ENCODE peak calls at places on chromosome 16, in five cellular contexts. U is effector memory CD4-positive, alpha-beta T cell; K is heart right ventricle; S is tibial nerve; Y is GM23338. O is an unnamed sample.

GRCh38 chr16:50301626-50302471 is 35.5 kb downstream of the ADCY7 start:
- DNase-seq in U (no peak), K (no peak), S (no peak), Y (no peak), O (no peak)

GRCh38 chr16:79770244-79771064 is 169.9 kb upstream of the MAF start:
- DNase-seq in Y (peak; percentile 94), U (peak; percentile 51), S (peak; percentile 76), K (peak; percentile 88), O (peak; percentile 62)

GRCh38 chr16:1534021-1535020 is 855 bp downstream of the TMEM204 start:
- DNase-seq in K (no peak), U (no peak), Y (no peak), S (no peak), O (no peak)

GRCh38 chr16:20938426-20938825 is 37.9 kb downstream of the LYRM1 start:
- DNase-seq in K (no peak), S (no peak), Y (no peak), U (no peak), O (no peak)

GRCh38 chr16:72246423-72246822 is 74.5 kb upstream of the PMFBP1 start:
- DNase-seq in K (no peak), Y (no peak), S (no peak), U (no peak), O (no peak)

GRCh38 chr16:48366165-48367093 is 18.8 kb downstream of the SIAH1 start:
- DNase-seq in K (no peak), U (peak; percentile 17), Y (peak; percentile 76), S (peak; percentile 33), O (no peak)

GRCh38 chr16:5678371-5678770 is 580.8 kb upstream of the EEF2KMT start:
- DNase-seq in S (no peak), K (no peak), U (no peak), Y (peak; percentile 72), O (no peak)

GRCh38 chr16:314351-314750 is 31.4 kb downstream of the PDIA2 start:
- DNase-seq in S (no peak), Y (no peak), K (no peak), U (no peak), O (no peak)

GRCh38 chr16:15427648-15428239 is 6.6 kb upstream of the BMERB1 start:
- DNase-seq in K (peak; percentile 77), U (no peak), S (peak; percentile 80), Y (peak; percentile 48), O (peak; percentile 63)

GRCh38 chr16:74742051-74742481 is 32.6 kb downstream of the FA2H start:
- DNase-seq in S (no peak), K (no peak), U (no peak), Y (no peak), O (no peak)

GRCh38 chr16:89288577-89288844 is 71.0 kb downstream of the ZNF778 start:
- DNase-seq in K (no peak), U (no peak), S (no peak), Y (no peak), O (no peak)

GRCh38 chr16:10972108-10972955 is 28.0 kb downstream of the CLEC16A start:
- DNase-seq in S (no peak), Y (no peak), U (no peak), K (no peak), O (no peak)

GRCh38 chr16:21611546-21612384 is 12.4 kb downstream of the METTL9 start:
- DNase-seq in K (no peak), S (no peak), Y (no peak), U (no peak), O (no peak)

GRCh38 chr16:85857406-85857805 is 41.6 kb upstream of the IRF8 start:
- DNase-seq in Y (no peak), K (no peak), S (no peak), U (no peak), O (no peak)

GRCh38 chr16:50925758-50926357 is 184.0 kb downstream of the CYLD start:
- DNase-seq in S (no peak), Y (no peak), K (no peak), U (no peak), O (no peak)

GRCh38 chr16:79269211-79269863 is 331.2 kb downstream of the MAF start:
- DNase-seq in S (no peak), U (no peak), Y (no peak), K (no peak), O (no peak)

GRCh38 chr16:52976539-52977167 is 76.0 kb downstream of the CHD9NB start:
- DNase-seq in U (no peak), Y (peak; percentile 64), K (peak; percentile 4), S (peak; percentile 6), O (no peak)

GRCh38 chr16:85803570-85803969 is 4.1 kb downstream of the COX4I1 start:
- DNase-seq in Y (no peak), U (no peak), K (no peak), S (no peak), O (no peak)

DNA sequence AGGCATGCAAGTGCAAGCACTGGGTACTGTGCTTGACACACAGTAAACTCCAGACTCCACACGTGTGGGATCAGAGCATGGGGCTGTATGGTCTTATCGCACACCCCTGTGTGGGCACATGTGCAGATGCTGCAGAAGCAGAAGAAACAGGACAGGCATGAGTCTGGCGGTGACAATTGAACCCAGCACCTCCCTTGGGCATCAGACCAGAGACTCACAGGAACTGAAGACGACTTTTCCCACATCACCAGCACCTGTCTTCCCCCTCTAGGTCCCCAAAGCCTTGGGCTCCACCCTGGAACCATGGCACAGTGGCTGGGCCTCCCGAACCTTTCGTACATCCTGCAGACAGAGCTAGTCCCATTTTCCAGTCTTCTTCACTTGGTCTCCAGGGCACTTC is 126.4 kb upstream of the CDH5 start:
- DNase-seq in Y (no peak), K (no peak), S (no peak), U (no peak), O (no peak)
- H3K27ac ChIP-seq in Y (no peak overlapping the region), K (no peak overlapping the region), S (no peak overlapping the region), U (no peak overlapping the region), O (no peak overlapping the region)

GRCh38 chr16:54070944-54071343 is 215.6 kb downstream of the IRX3 start:
- DNase-seq in Y (no peak), K (no peak), U (no peak), S (no peak), O (no peak)

GRCh38 chr16:54071516-54071915 is 215.1 kb downstream of the IRX3 start:
- DNase-seq in Y (no peak), K (no peak), S (no peak), U (no peak), O (no peak)

GRCh38 chr16:54073356-54073755 is 213.2 kb downstream of the IRX3 start:
- DNase-seq in Y (no peak), U (no peak), S (no peak), K (no peak), O (no peak)

GRCh38 chr16:54069601-54070239 is 216.9 kb downstream of the IRX3 start:
- DNase-seq in K (no peak), S (no peak), U (no peak), Y (no peak), O (no peak)

DNA sequence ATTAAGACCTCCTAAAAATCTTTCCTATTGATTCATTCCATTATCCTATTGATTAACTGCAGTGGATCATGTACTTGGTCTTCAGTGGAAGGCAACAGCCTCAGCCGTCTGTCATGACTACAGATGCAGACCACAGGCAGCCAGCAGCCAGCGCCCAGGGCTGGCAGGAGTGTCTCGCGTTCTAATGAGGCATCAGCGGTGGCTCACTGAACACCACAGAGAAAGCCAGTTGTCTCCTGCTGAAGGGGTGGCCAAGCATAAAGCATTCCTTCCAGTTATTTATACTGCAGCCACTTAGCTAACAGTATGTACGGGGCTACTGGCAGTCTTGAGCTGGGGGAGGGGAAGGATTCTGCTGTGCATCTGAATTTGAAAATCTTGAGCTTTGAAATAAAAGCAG is 214.3 kb downstream of the IRX3 start:
- DNase-seq in Y (no peak), S (no peak), K (no peak), U (no peak), O (no peak)
- H3K27ac ChIP-seq in Y (no peak overlapping the region), S (no peak overlapping the region), K (no peak overlapping the region), U (no peak overlapping the region), O (no peak overlapping the region)

GRCh38 chr16:88047462-88047861 is 96.2 kb downstream of the BANP start:
- DNase-seq in Y (no peak), U (no peak), K (no peak), S (no peak), O (no peak)
- H3K27ac ChIP-seq in Y (no peak overlapping the region), U (no peak overlapping the region), K (no peak overlapping the region), S (no peak overlapping the region), O (no peak overlapping the region)

GRCh38 chr16:82091225-82091624 is 56.2 kb downstream of the HSD17B2 start:
- DNase-seq in Y (no peak), U (no peak), K (no peak), S (no peak), O (no peak)

GRCh38 chr16:82093901-82094300 is 58.8 kb downstream of the HSD17B2 start:
- DNase-seq in U (no peak), S (no peak), Y (no peak), K (no peak), O (no peak)

GRCh38 chr16:82094942-82095540 is 60.0 kb downstream of the HSD17B2 start:
- DNase-seq in Y (peak; percentile 60), K (no peak), S (no peak), U (no peak), O (no peak)

GRCh38 chr16:82092711-82093110 is 57.7 kb downstream of the HSD17B2 start:
- DNase-seq in Y (no peak), K (no peak), S (no peak), U (no peak), O (no peak)

GRCh38 chr16:82096641-82097040 is 61.6 kb downstream of the HSD17B2 start:
- DNase-seq in S (no peak), U (no peak), K (no peak), Y (no peak), O (no peak)
- H3K27ac ChIP-seq in S (no peak overlapping the region), U (no peak overlapping the region), K (no peak overlapping the region), Y (no peak overlapping the region), O (no peak overlapping the region)

GRCh38 chr16:57265850-57266530 is 18.5 kb downstream of the PLLP start:
- DNase-seq in K (peak; percentile 73), S (peak; percentile 24), U (no peak), Y (no peak), O (peak; percentile 75)
- H3K27ac ChIP-seq in K (peak overlapping the region; percentile 78), S (peak overlapping the region; percentile 53), U (peak overlapping the region; percentile 44), Y (no peak overlapping the region), O (peak overlapping the region; percentile 94)

GRCh38 chr16:19881028-19881427 is 3.6 kb downstream of the GPRC5B start:
- DNase-seq in U (no peak), K (no peak), Y (no peak), S (no peak), O (no peak)
- H3K27ac ChIP-seq in U (no peak overlapping the region), K (peak overlapping the region; percentile 82), Y (no peak overlapping the region), S (no peak overlapping the region), O (peak overlapping the region; percentile 95)

O was measured in caudate nucleus.